ENCODE peak calls at places on chromosomes 1 and 21, in eight cellular contexts. K, E, A, C, B, O, M and G are unnamed samples.

GRCh38 chr1:232620356-232620841 is 9.5 kb downstream of the SIPA1L2 start:
- DNase-seq in K (peak), M (peak), A (no peak), C (no peak), B (no peak), E (peak), O (peak), G (no peak)

GRCh38 chr1:11842154-11843041 is 5.2 kb downstream of the NPPA start:
- DNase-seq in C (no peak), B (peak), K (peak), O (no peak), M (no peak), A (no peak), E (no peak), G (peak)

GRCh38 chr1:159786966-159787365 is 6.2 kb downstream of the DUSP23 start:
- DNase-seq in O (peak), M (no peak), C (no peak), K (no peak), A (peak), E (no peak), B (no peak), G (no peak)

GRCh38 chr1:7941437-7941793 is 776 bp upstream of the TNFRSF9 start:
- DNase-seq in B (no peak), K (no peak), C (no peak), A (peak), M (no peak), O (peak), E (no peak), G (no peak)

GRCh38 chr1:65995928-65996327 is 203.2 kb downstream of the PDE4B start:
- DNase-seq in B (no peak), E (no peak), A (no peak), C (no peak), O (no peak), M (no peak), K (no peak), G (no peak)

GRCh38 chr21:31137951-31138350 is 99.7 kb upstream of the KRTAP19-8 start:
- DNase-seq in M (no peak), B (no peak), O (no peak), C (no peak), E (no peak), A (no peak), K (peak), G (no peak)

GRCh38 chr1:11978290-11978689 is 2.0 kb upstream of the MFN2 start:
- DNase-seq in A (no peak), K (peak), O (no peak), C (no peak), M (no peak), E (no peak), B (no peak), G (no peak)

GRCh38 chr1:201072149-201072548 is 40.1 kb downstream of the CACNA1S start:
- DNase-seq in K (no peak), O (no peak), E (no peak), B (no peak), A (no peak), C (no peak), M (peak), G (no peak)

GRCh38 chr1:78375996-78376395 is 114.8 kb upstream of the PTGFR start:
- DNase-seq in C (no peak), M (no peak), E (no peak), B (no peak), K (no peak), O (peak), A (no peak), G (no peak)

GRCh38 chr21:23218667-23219066 is 2220.5 kb downstream of the NCAM2 start:
- DNase-seq in B (no peak), E (no peak), K (no peak), M (peak), A (no peak), C (no peak), O (no peak), G (no peak)

GRCh38 chr21:25188639-25189038 is 418.6 kb downstream of the MRPL39 start:
- DNase-seq in M (no peak), O (no peak), K (no peak), C (no peak), B (peak), A (no peak), E (no peak), G (peak)

GRCh38 chr1:81576996-81577697 is 223.6 kb upstream of the ADGRL2 start:
- DNase-seq in C (no peak), O (no peak), A (no peak), B (no peak), E (no peak), K (no peak), M (no peak), G (no peak)

GRCh38 chr1:55694297-55694696 is 479.1 kb upstream of the USP24 start:
- DNase-seq in C (peak), A (no peak), K (no peak), E (no peak), M (no peak), O (no peak), B (no peak), G (no peak)

GRCh38 chr1:8395433-8395866 is 77.5 kb downstream of the SLC45A1 start:
- DNase-seq in C (no peak), O (no peak), A (no peak), K (peak), M (no peak), B (peak), E (no peak), G (peak)

GRCh38 chr21:25563399-25564116 is 43.7 kb downstream of the MRPL39 start:
- DNase-seq in K (peak), C (no peak), E (no peak), A (no peak), O (no peak), M (no peak), B (no peak), G (peak)

GRCh38 chr1:16440150-16440479 is 409 bp upstream of the NECAP2 start:
- DNase-seq in M (peak), E (peak), A (peak), C (no peak), B (no peak), K (no peak), O (no peak), G (no peak)

GRCh38 chr1:180486092-180486491 is 16.3 kb downstream of the ACBD6 start:
- DNase-seq in E (no peak), O (no peak), M (no peak), B (no peak), C (no peak), A (no peak), K (no peak), G (no peak)

DNA sequence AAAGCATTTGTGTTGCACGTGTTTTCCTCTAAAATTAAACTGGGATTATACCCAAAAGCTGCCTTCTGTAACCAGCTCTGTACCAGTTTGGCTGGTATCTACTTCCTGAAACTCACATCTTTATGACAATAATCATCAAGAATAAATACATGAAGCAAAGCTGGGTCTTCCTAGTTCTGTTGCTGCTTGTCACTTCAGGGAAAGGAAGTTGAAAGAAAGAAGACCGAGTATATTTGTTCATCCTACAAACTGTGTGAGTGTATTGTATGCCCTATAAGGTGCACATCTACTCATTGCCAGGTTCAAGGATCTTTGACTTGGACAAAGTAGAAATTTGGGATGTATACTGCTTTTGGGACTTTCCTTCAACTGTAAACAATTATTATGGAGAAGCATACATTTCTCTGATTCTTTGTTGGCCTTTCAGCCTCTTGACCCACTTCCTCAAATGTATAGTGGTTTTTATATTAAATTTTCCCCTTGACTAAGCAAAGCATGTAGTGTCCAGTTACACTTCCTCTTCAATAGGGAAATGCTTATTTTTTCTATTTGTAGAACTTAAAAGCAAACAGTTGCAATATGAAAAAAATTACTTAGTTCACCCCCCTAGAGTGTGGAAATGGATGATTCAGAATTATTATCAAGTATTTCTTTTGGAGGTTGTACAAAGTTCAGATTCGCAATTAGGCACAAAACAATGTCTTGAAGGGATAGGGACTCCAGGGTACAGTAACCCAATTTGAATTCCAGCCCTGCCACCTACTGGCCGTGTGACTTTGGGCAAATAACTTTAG is 28.9 kb upstream of the IFNGR2 start:
- DNase-seq in O (peak), E (peak), A (peak), M (peak), B (peak), K (peak), C (peak), G (no peak)
- TF ChIP-seq CTCF in O (peak), E (peak), A (peak), M (peak), B (no peak), K (peak), C (no peak), G (peak)

DNA sequence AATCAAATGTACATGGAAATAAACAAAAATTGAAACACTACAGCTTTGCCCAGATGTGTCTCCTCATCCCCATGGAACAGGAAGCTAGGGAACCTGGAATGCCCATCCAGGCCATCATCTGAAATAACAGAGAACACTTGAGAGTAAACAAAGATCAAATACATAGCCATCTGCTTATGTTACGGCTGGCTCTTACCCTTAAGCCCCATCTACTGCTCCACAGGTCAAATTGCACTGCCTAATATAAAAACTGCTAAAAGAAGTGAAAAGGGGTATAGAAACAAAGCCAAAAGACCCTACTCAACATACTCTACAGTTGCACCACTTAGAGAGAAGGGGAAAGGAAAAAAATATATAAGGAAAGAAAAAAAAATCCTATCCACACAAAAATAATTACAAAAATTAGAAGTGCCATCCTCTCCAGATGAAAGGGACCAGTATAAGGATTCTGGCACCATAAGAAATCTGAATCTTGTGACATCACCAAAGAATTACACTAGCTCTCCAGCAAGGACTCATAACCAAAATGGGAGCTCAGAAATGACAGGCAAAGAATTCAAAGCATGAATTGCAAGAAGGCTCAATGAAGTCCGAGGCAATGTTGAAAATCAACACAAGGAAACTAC is 26.9 kb downstream of the OR6Y1 start:
- DNase-seq in M (peak), K (peak), O (peak), E (no peak), C (no peak), B (peak), A (no peak), G (no peak)
- TF ChIP-seq CTCF in M (peak), K (no peak), O (peak), E (no peak), C (peak), B (peak), A (peak), G (no peak)

GRCh38 chr21:42768324-42769121 is 110.8 kb downstream of the WDR4 start:
- DNase-seq in M (no peak), A (no peak), K (no peak), B (no peak), O (no peak), E (no peak), C (no peak), G (no peak)
- TF ChIP-seq CTCF in M (no peak), A (no peak), K (no peak), B (no peak), O (no peak), E (no peak), C (no peak), G (no peak)

DNA sequence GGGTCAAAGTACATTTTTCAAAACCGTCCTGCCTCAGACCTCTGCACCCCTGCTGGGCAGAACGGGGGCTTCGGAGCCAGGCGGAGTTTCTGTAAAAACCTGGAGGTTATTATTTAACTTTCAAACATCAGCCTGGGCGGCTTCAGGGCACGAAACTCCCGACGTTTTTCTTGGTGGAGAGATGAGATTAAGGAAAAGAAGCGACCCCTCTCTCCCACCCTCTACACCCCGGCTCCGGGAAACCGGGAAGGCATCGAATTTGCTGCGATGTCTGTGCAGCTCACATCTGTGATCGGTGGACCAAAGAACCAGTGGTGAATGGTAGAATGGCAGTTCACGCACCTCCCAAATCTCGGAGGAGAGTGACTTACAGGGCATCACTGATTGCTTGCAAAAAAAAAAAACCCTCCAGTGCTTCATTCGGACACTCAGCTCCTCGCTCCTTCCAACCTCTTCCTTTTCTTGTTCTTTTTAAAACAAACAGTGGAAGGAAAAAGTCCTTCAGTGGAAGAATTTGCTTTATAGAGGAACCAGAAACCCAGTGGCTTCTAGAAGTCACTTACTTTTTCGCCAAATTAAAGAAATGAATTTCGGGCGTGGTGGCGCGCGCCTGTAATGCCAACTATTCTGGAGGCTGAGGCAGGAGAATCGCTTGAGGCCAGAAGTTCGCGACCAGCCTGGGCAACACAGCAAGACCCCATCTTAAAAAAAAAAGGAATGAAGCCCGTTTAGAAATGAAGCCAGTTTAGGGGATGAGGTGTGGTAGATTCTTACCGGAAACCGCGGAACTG is 875 bp downstream of the PHACTR4 start:
- DNase-seq in A (peak), B (peak), E (peak), O (peak), M (peak), C (no peak), K (peak), G (peak)
- TF ChIP-seq CTCF in A (peak), B (peak), E (no peak), O (no peak), M (no peak), C (peak), K (no peak), G (no peak)

GRCh38 chr1:117674521-117675400 is 68.9 kb downstream of the TENT5C start:
- DNase-seq in C (no peak), M (peak), O (peak), E (no peak), A (no peak), K (peak), B (peak), G (peak)
- TF ChIP-seq CTCF in C (no peak), M (peak), O (peak), E (no peak), A (peak), K (peak), B (peak), G (peak)

DNA sequence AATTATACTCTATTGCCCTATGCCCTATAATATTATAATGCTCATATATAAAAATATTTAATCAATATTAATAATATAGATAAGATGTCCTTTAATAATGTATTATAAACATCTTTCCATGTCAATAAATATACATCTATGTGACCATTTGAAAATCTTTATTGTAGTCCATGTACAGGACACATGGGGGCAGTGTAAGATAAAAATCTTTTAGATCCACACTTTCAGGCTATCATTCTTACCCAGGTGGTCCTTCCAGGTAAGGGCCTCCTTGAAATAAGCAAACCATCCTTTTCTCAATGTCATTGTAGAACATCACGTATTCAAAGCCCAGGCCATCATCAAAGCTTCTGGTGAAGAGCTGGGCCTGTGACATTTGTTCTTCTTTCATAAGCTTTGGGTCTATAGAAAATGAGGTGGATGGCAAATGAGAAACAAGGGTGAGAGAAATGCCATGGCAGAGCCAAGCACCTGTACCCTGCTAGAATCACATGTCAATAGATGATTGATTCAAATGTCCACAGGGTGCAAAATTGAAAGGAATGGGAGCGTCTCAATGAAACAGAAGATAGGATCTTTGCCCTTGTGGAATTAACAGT is 20.2 kb downstream of the THEM4 start:
- DNase-seq in B (peak), K (peak), C (no peak), M (peak), A (no peak), E (no peak), O (peak), G (peak)
- TF ChIP-seq CTCF in B (peak), K (no peak), C (no peak), M (peak), A (peak), E (no peak), O (peak), G (peak)